ENCODE peak calls at places on chromosomes 16 and 17, in seven cellular contexts. Y is A549, R is GM12878, V is IMR-90, J is H1, T is K562, H is HepG2. P is an unnamed sample.
A peak's percentile ranks its signal among the peaks of the same experiment; 100 is the strongest.

GRCh38 chr16:47142469-47143328 is 1.0 kb downstream of the NETO2 start:
- DNase-seq in Y (peak; percentile 36), R (no peak), V (peak; percentile 44), J (no peak), T (peak; percentile 41), H (no peak), P (peak; percentile 77)

GRCh38 chr16:49557070-49557446 is 183.5 kb downstream of the C16orf78 start:
- DNase-seq in Y (no peak), R (no peak), V (no peak), J (peak; percentile 75), T (no peak), H (peak; percentile 7), P (no peak)

GRCh38 chr16:60073376-60073775 is 1339.3 kb upstream of the GOT2 start:
- DNase-seq in Y (no peak), R (no peak), V (no peak), J (no peak), T (no peak), H (no peak), P (no peak)

GRCh38 chr16:70410736-70411135 is 28.2 kb downstream of the ST3GAL2 start:
- DNase-seq in Y (no peak), R (no peak), V (no peak), J (no peak), T (no peak), H (no peak), P (no peak)

GRCh38 chr17:7285679-7286078 is 4.2 kb downstream of the SLC2A4 start:
- DNase-seq in Y (no peak), R (no peak), V (no peak), J (no peak), T (no peak), H (no peak), P (no peak)

GRCh38 chr16:5634781-5635180 is 537.2 kb upstream of the EEF2KMT start:
- DNase-seq in Y (no peak), R (no peak), V (no peak), J (no peak), T (peak; percentile 6), H (no peak), P (no peak)

GRCh38 chr16:48231675-48232214 is 12.4 kb upstream of the LONP2 start:
- DNase-seq in Y (peak; percentile 65), R (no peak), V (peak; percentile 49), J (peak; percentile 61), T (peak; percentile 46), H (peak; percentile 49), P (peak; percentile 45)

GRCh38 chr16:73196670-73197069 is 148.7 kb upstream of the ZFHX3 start:
- DNase-seq in Y (peak; percentile 81), R (peak; percentile 24), V (peak; percentile 53), J (peak; percentile 74), T (peak; percentile 59), H (peak; percentile 70), P (peak; percentile 42)

GRCh38 chr16:50781043-50781442 is 39.2 kb downstream of the CYLD start:
- DNase-seq in Y (peak; percentile 17), R (no peak), V (peak; percentile 8), J (no peak), T (peak; percentile 6), H (no peak), P (no peak)

GRCh38 chr16:53502331-53503269 is at the start of gene AKTIP:
- DNase-seq in Y (no peak), R (no peak), V (peak; percentile 52), J (peak; percentile 57), T (peak; percentile 22), H (no peak), P (peak; percentile 65)

GRCh38 chr16:85126731-85127662 is 14.7 kb upstream of the CIBAR2 start:
- DNase-seq in Y (no peak), R (no peak), V (peak; percentile 93), J (peak; percentile 66), T (peak; percentile 33), H (no peak), P (peak; percentile 87)

GRCh38 chr17:31413871-31414589 is 22.6 kb downstream of the RAB11FIP4 start:
- DNase-seq in Y (no peak), R (no peak), V (peak; percentile 83), J (no peak), T (no peak), H (no peak), P (no peak)

GRCh38 chr16:21593530-21594289 is 5.7 kb upstream of the METTL9 start:
- DNase-seq in Y (no peak), R (no peak), V (no peak), J (no peak), T (no peak), H (no peak), P (no peak)

GRCh38 chr16:70679653-70680494 is 6.0 kb downstream of the MTSS2 start:
- DNase-seq in Y (no peak), R (no peak), V (no peak), J (peak; percentile 84), T (no peak), H (no peak), P (peak; percentile 94)

GRCh38 chr17:64262422-64263260 is at the start of gene TEX2:
- DNase-seq in Y (no peak), R (no peak), V (no peak), J (peak; percentile 54), T (peak; percentile 62), H (peak; percentile 39), P (peak; percentile 86)

GRCh38 chr16:35735403-35736251 is 2276.2 kb downstream of the TP53TG3F start:
- DNase-seq in Y (no peak), R (no peak), V (no peak), J (no peak), T (no peak), H (no peak), P (no peak)

GRCh38 chr17:40097931-40098845 is 2.2 kb downstream of the NR1D1 start:
- DNase-seq in Y (no peak), R (no peak), V (no peak), J (no peak), T (peak; percentile 51), H (peak; percentile 93), P (no peak)

GRCh38 chr17:8289103-8289397 is 580 bp downstream of the RANGRF start:
- DNase-seq in Y (no peak), R (no peak), V (no peak), J (peak; percentile 93), T (no peak), H (no peak), P (no peak)

GRCh38 chr16:4608704-4608980 is 6.0 kb downstream of the UBALD1 start:
- DNase-seq in Y (no peak), R (no peak), V (no peak), J (no peak), T (no peak), H (no peak), P (no peak)

GRCh38 chr16:73019456-73020362 is 28.2 kb downstream of the ZFHX3 start:
- DNase-seq in Y (peak; percentile 89), R (no peak), V (peak; percentile 89), J (no peak), T (peak; percentile 7), H (no peak), P (no peak)

DNA sequence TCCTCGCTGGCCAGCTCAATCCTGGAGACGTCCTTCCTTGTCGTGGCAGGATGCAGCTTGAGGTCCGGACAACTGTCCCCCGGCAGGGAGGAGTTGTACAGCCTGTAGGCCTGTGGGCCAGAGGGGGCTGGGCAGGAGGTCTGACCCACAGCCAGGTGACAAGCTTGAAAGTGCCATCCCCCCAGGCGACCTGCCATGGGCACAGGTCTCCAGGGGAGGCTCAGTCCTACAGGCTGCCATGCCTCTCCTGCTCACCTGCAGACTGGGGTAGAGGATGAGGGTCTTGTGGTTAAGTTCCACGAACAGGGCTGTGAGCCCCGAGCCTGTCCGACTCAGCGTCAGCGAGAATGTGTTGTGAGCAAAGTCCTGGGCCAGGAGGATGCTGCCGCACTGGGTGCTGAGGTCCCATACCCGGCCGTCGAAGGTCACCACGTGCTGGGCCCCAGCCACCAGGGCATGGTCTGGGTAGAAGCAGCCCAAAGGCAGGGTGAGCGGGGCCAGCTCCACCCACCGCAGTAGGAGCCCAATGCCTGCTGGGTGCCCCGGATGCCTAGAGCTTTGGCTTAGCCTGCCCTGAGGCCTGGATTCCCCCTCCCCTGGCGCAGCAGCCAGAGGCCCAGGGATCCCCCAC is 39.8 kb downstream of the RMI2 start:
- DNase-seq in Y (no peak), R (no peak), V (no peak), J (no peak), T (no peak), H (no peak), P (no peak)
- TF ChIP-seq RFX5 in Y (no peak), R (no peak), V (no peak), J (no peak), T (no peak), H (no peak), P (no peak)

DNA sequence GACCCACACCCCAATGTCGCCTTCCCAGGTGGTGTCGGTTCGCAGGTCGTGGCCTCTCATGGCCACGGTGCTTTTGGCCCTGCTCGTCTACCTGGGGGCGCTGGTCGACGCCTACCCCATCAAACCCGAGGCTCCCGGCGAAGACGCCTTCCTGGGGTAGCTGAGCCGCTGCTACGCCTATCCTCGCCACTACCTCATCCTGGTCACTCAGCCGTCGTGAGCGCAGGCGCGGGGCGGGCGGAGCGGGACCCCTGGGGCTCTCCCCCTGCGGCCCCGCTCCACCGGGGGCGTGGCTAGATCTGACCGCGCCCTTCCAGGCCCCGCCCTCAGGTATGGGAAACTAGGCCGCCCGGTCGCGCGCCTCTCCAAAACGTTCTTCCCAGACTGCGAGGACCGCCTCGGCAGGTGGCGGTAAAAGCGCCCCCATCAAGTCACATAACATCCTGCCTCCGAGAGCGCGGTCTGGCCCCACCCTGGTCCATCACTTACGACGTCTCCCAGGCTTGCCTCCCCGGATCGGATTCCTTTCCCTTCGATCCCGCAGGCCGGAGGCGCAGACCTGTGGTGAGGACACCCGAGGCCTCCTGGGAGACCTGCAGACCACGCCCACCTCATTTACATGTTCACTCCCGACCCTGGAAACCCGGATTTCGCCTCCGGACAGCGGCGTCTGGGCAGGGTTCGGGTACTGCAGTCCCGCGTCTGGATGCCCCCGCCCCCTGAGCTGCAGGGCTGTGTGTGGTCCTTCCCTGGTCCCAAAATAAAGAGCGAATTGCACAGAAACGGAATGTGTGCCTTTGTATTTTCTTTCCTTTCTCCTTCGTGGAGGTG is 91.5 kb upstream of the TMEM97 start:
- DNase-seq in Y (peak; percentile 93), R (no peak), V (no peak), J (peak; percentile 98), T (no peak), H (no peak), P (peak; percentile 94)
- TF ChIP-seq RFX5 in Y (peak; percentile 14), R (no peak), V (no peak), J (no peak), T (no peak), H (no peak), P (no peak)

DNA sequence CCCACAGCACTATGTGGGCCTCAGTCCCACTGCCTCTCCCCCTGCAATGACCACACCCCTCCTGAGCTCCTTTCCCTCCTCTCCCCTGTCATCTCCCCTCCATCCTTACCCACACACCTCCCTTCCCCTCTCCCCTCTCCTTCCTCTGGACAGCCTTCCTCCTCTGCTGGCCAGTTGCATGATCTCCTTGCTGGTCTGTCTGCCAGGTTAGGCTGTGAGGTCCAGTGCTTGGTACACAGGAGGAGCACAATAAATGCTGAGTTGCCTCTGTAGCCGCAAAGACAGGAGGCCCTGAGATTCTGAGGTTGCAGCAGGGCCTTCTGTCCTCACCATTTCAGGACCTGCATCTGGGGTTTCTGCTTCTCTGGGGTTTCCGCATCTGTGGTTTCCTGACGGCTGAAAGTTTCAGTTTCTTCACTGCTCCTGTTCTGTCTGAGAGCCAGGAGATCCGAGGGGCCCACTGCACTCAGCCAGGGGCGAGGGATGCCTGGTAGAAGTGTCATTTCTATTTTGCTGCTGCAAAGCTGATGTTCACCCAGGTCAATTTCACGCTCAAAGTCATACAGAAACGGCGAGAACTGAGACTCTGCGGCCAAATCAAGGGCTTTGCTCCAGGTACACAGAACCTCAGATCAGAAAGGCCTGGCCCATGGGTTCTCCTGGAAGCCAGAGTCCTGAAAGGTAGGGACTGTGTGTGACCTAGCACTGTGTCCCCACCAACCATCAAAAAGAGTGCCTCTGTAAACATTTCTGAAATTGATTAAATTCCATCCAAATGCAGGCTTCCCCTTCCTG is 4.6 kb upstream of the SLC12A3 start:
- DNase-seq in Y (no peak), R (peak; percentile 75), V (no peak), J (no peak), T (no peak), H (peak; percentile 67), P (no peak)
- TF ChIP-seq RFX5 in Y (no peak), R (no peak), V (no peak), J (no peak), T (no peak), H (no peak), P (no peak)

GRCh38 chr17:82106697-82107305 is 8.8 kb upstream of the FASN start:
- DNase-seq in Y (no peak), R (no peak), V (no peak), J (no peak), T (no peak), H (no peak), P (no peak)
- TF ChIP-seq RFX5 in Y (no peak), R (no peak), V (no peak), J (no peak), T (no peak), H (no peak), P (no peak)